ENCODE peak calls at places on chromosome 9, in ten cellular contexts. One of them, this sample, is unnamed.

GRCh38 chr9:94213513-94214124 is 45.5 kb upstream of the ZNF169 start:
- DNase-seq in ovary: peak
- DNase-seq in astrocyte: peak
- DNase-seq in neuronal stem cell: peak
- DNase-seq in upper lobe of right lung: peak
- DNase-seq in HFFc6: peak
- DNase-seq in stimulated activated CD8-positive, alpha-beta memory T cell treated with anti-CD3 and anti-CD28 coated beads, Interleukin-4, amount 100 ng/mL, for 24 hours: peak
- DNase-seq in WTC11: peak
- DNase-seq in NCI-H1092 treated with DMSO at 0.1 percent for 48 hours: peak
- DNase-seq in ACHN: peak
- DNase-seq in this sample: peak

GRCh38 chr9:129150122-129150521 is 27.9 kb downstream of the IER5L start:
- DNase-seq in ovary: no peak
- DNase-seq in astrocyte: no peak
- DNase-seq in neuronal stem cell: no peak
- DNase-seq in upper lobe of right lung: no peak
- DNase-seq in HFFc6: no peak
- DNase-seq in stimulated activated CD8-positive, alpha-beta memory T cell treated with anti-CD3 and anti-CD28 coated beads, Interleukin-4, amount 100 ng/mL, for 24 hours: no peak
- DNase-seq in WTC11: no peak
- DNase-seq in NCI-H1092 treated with DMSO at 0.1 percent for 48 hours: no peak
- DNase-seq in ACHN: no peak
- DNase-seq in this sample: no peak

GRCh38 chr9:21395778-21396717 is 10.8 kb upstream of the IFNA2 start:
- DNase-seq in ovary: peak
- DNase-seq in astrocyte: no peak
- DNase-seq in neuronal stem cell: peak
- DNase-seq in upper lobe of right lung: peak
- DNase-seq in HFFc6: no peak
- DNase-seq in stimulated activated CD8-positive, alpha-beta memory T cell treated with anti-CD3 and anti-CD28 coated beads, Interleukin-4, amount 100 ng/mL, for 24 hours: peak
- DNase-seq in WTC11: peak
- DNase-seq in NCI-H1092 treated with DMSO at 0.1 percent for 48 hours: peak
- DNase-seq in ACHN: no peak
- DNase-seq in this sample: no peak

GRCh38 chr9:130981761-130982147 is 27.2 kb upstream of the LAMC3 start:
- DNase-seq in ovary: no peak
- DNase-seq in astrocyte: no peak
- DNase-seq in neuronal stem cell: no peak
- DNase-seq in upper lobe of right lung: no peak
- DNase-seq in HFFc6: no peak
- DNase-seq in stimulated activated CD8-positive, alpha-beta memory T cell treated with anti-CD3 and anti-CD28 coated beads, Interleukin-4, amount 100 ng/mL, for 24 hours: no peak
- DNase-seq in WTC11: no peak
- DNase-seq in NCI-H1092 treated with DMSO at 0.1 percent for 48 hours: no peak
- DNase-seq in ACHN: no peak
- DNase-seq in this sample: no peak

GRCh38 chr9:72542917-72543316 is 21.5 kb downstream of the TMC1 start:
- DNase-seq in ovary: no peak
- DNase-seq in astrocyte: peak
- DNase-seq in neuronal stem cell: no peak
- DNase-seq in upper lobe of right lung: no peak
- DNase-seq in HFFc6: no peak
- DNase-seq in stimulated activated CD8-positive, alpha-beta memory T cell treated with anti-CD3 and anti-CD28 coated beads, Interleukin-4, amount 100 ng/mL, for 24 hours: no peak
- DNase-seq in WTC11: no peak
- DNase-seq in NCI-H1092 treated with DMSO at 0.1 percent for 48 hours: no peak
- DNase-seq in ACHN: no peak
- DNase-seq in this sample: no peak

GRCh38 chr9:132237481-132237880 is 75.6 kb downstream of the NTNG2 start:
- DNase-seq in ovary: no peak
- DNase-seq in astrocyte: no peak
- DNase-seq in neuronal stem cell: no peak
- DNase-seq in upper lobe of right lung: peak
- DNase-seq in HFFc6: no peak
- DNase-seq in stimulated activated CD8-positive, alpha-beta memory T cell treated with anti-CD3 and anti-CD28 coated beads, Interleukin-4, amount 100 ng/mL, for 24 hours: no peak
- DNase-seq in WTC11: no peak
- DNase-seq in NCI-H1092 treated with DMSO at 0.1 percent for 48 hours: no peak
- DNase-seq in ACHN: peak
- DNase-seq in this sample: no peak

GRCh38 chr9:121326130-121326838 is 43.8 kb downstream of the STOM start:
- DNase-seq in ovary: peak
- DNase-seq in astrocyte: peak
- DNase-seq in neuronal stem cell: peak
- DNase-seq in upper lobe of right lung: no peak
- DNase-seq in HFFc6: peak
- DNase-seq in stimulated activated CD8-positive, alpha-beta memory T cell treated with anti-CD3 and anti-CD28 coated beads, Interleukin-4, amount 100 ng/mL, for 24 hours: no peak
- DNase-seq in WTC11: no peak
- DNase-seq in NCI-H1092 treated with DMSO at 0.1 percent for 48 hours: no peak
- DNase-seq in ACHN: no peak
- DNase-seq in this sample: no peak

GRCh38 chr9:84716217-84716616 is 46.7 kb downstream of the NTRK2 start:
- DNase-seq in ovary: no peak
- DNase-seq in astrocyte: no peak
- DNase-seq in neuronal stem cell: no peak
- DNase-seq in upper lobe of right lung: no peak
- DNase-seq in HFFc6: no peak
- DNase-seq in stimulated activated CD8-positive, alpha-beta memory T cell treated with anti-CD3 and anti-CD28 coated beads, Interleukin-4, amount 100 ng/mL, for 24 hours: no peak
- DNase-seq in WTC11: no peak
- DNase-seq in NCI-H1092 treated with DMSO at 0.1 percent for 48 hours: no peak
- DNase-seq in ACHN: no peak
- DNase-seq in this sample: no peak

GRCh38 chr9:36922548-36922947 is 111.5 kb downstream of the PAX5 start:
- DNase-seq in ovary: no peak
- DNase-seq in astrocyte: peak
- DNase-seq in neuronal stem cell: no peak
- DNase-seq in upper lobe of right lung: no peak
- DNase-seq in HFFc6: no peak
- DNase-seq in stimulated activated CD8-positive, alpha-beta memory T cell treated with anti-CD3 and anti-CD28 coated beads, Interleukin-4, amount 100 ng/mL, for 24 hours: no peak
- DNase-seq in WTC11: no peak
- DNase-seq in NCI-H1092 treated with DMSO at 0.1 percent for 48 hours: no peak
- DNase-seq in ACHN: peak
- DNase-seq in this sample: no peak

GRCh38 chr9:127216210-127216887 is 48.2 kb upstream of the GARNL3 start:
- DNase-seq in ovary: no peak
- DNase-seq in astrocyte: no peak
- DNase-seq in neuronal stem cell: no peak
- DNase-seq in upper lobe of right lung: no peak
- DNase-seq in HFFc6: no peak
- DNase-seq in stimulated activated CD8-positive, alpha-beta memory T cell treated with anti-CD3 and anti-CD28 coated beads, Interleukin-4, amount 100 ng/mL, for 24 hours: no peak
- DNase-seq in WTC11: no peak
- DNase-seq in NCI-H1092 treated with DMSO at 0.1 percent for 48 hours: no peak
- DNase-seq in ACHN: no peak
- DNase-seq in this sample: no peak

GRCh38 chr9:89408628-89409101 is 89.2 kb downstream of the SEMA4D start:
- DNase-seq in ovary: no peak
- DNase-seq in astrocyte: no peak
- DNase-seq in neuronal stem cell: no peak
- DNase-seq in upper lobe of right lung: no peak
- DNase-seq in HFFc6: no peak
- DNase-seq in stimulated activated CD8-positive, alpha-beta memory T cell treated with anti-CD3 and anti-CD28 coated beads, Interleukin-4, amount 100 ng/mL, for 24 hours: no peak
- DNase-seq in WTC11: no peak
- DNase-seq in NCI-H1092 treated with DMSO at 0.1 percent for 48 hours: no peak
- DNase-seq in ACHN: no peak
- DNase-seq in this sample: no peak

GRCh38 chr9:134293576-134294227 is 32.6 kb upstream of the RXRA start:
- DNase-seq in ovary: no peak
- DNase-seq in astrocyte: no peak
- DNase-seq in neuronal stem cell: peak
- DNase-seq in upper lobe of right lung: no peak
- DNase-seq in HFFc6: no peak
- DNase-seq in stimulated activated CD8-positive, alpha-beta memory T cell treated with anti-CD3 and anti-CD28 coated beads, Interleukin-4, amount 100 ng/mL, for 24 hours: no peak
- DNase-seq in WTC11: no peak
- DNase-seq in NCI-H1092 treated with DMSO at 0.1 percent for 48 hours: no peak
- DNase-seq in ACHN: no peak
- DNase-seq in this sample: no peak

GRCh38 chr9:134811673-134812668 is 68.6 kb upstream of the FCN2 start:
- DNase-seq in ovary: no peak
- DNase-seq in astrocyte: peak
- DNase-seq in neuronal stem cell: peak
- DNase-seq in upper lobe of right lung: no peak
- DNase-seq in HFFc6: peak
- DNase-seq in stimulated activated CD8-positive, alpha-beta memory T cell treated with anti-CD3 and anti-CD28 coated beads, Interleukin-4, amount 100 ng/mL, for 24 hours: no peak
- DNase-seq in WTC11: peak
- DNase-seq in NCI-H1092 treated with DMSO at 0.1 percent for 48 hours: no peak
- DNase-seq in ACHN: no peak
- DNase-seq in this sample: no peak

GRCh38 chr9:933356-933755 is 43.1 kb upstream of the DMRT3 start:
- DNase-seq in ovary: no peak
- DNase-seq in astrocyte: no peak
- DNase-seq in neuronal stem cell: no peak
- DNase-seq in upper lobe of right lung: no peak
- DNase-seq in HFFc6: no peak
- DNase-seq in stimulated activated CD8-positive, alpha-beta memory T cell treated with anti-CD3 and anti-CD28 coated beads, Interleukin-4, amount 100 ng/mL, for 24 hours: no peak
- DNase-seq in WTC11: no peak
- DNase-seq in NCI-H1092 treated with DMSO at 0.1 percent for 48 hours: no peak
- DNase-seq in ACHN: no peak
- DNase-seq in this sample: no peak

GRCh38 chr9:126690431-126691051 is 76.8 kb downstream of the LMX1B start:
- DNase-seq in ovary: no peak
- DNase-seq in astrocyte: no peak
- DNase-seq in neuronal stem cell: no peak
- DNase-seq in upper lobe of right lung: peak
- DNase-seq in HFFc6: no peak
- DNase-seq in stimulated activated CD8-positive, alpha-beta memory T cell treated with anti-CD3 and anti-CD28 coated beads, Interleukin-4, amount 100 ng/mL, for 24 hours: peak
- DNase-seq in WTC11: peak
- DNase-seq in NCI-H1092 treated with DMSO at 0.1 percent for 48 hours: peak
- DNase-seq in ACHN: peak
- DNase-seq in this sample: no peak